ENCODE peak calls at places on chromosome 16, in four cellular contexts. Z is T-helper 9 cell; V is activated CD4-positive, alpha-beta T cell treated with anti-CD3 and anti-CD28 coated beads for 48 hours; G is transverse colon. W is an unnamed sample.

GRCh38 chr16:24036614-24037013 is 200.8 kb downstream of the PRKCB start:
- DNase-seq in Z (peak; percentile 13), V (peak; percentile 36), G (peak; percentile 49), W (peak; percentile 49)

GRCh38 chr16:10992112-10992511 is 47.7 kb downstream of the CLEC16A start:
- DNase-seq in Z (no peak), G (no peak), V (no peak), W (no peak)

GRCh38 chr16:47976609-47977180 is 179.1 kb downstream of the ABCC12 start:
- DNase-seq in V (no peak), Z (no peak), G (no peak), W (no peak)

GRCh38 chr16:56202036-56202435 is 10.7 kb downstream of the GNAO1 start:
- DNase-seq in V (peak; percentile 43), G (no peak), Z (no peak), W (no peak)

GRCh38 chr16:84356591-84357116 is 11.7 kb upstream of the ATP2C2 start:
- DNase-seq in G (peak; percentile 42), V (no peak), Z (no peak), W (no peak)

GRCh38 chr16:84259691-84260090 is 19.9 kb upstream of the KCNG4 start:
- DNase-seq in G (no peak), Z (no peak), V (no peak), W (no peak)

GRCh38 chr16:79632289-79632688 is 31.8 kb upstream of the MAF start:
- DNase-seq in G (no peak), Z (no peak), V (peak; percentile 15), W (no peak)

GRCh38 chr16:23670137-23670776 is 8.4 kb upstream of the PLK1 start:
- DNase-seq in Z (no peak), V (peak; percentile 71), G (no peak), W (no peak)

GRCh38 chr16:76268824-76269223 is 8.4 kb upstream of the CNTNAP4 start:
- DNase-seq in V (no peak), G (no peak), Z (no peak), W (no peak)

GRCh38 chr16:55257971-55258613 is 65.9 kb upstream of the IRX6 start:
- DNase-seq in Z (peak; percentile 14), V (peak; percentile 69), G (peak; percentile 71), W (no peak)

GRCh38 chr16:68155425-68155824 is 70.3 kb downstream of the NFATC3 start:
- DNase-seq in G (no peak), V (no peak), Z (no peak), W (no peak)

GRCh38 chr16:25838724-25839186 is 147.0 kb downstream of the HS3ST4 start:
- DNase-seq in Z (no peak), G (peak; percentile 7), V (peak; percentile 12), W (peak; percentile 42)

GRCh38 chr16:60107467-60107866 is 1373.4 kb upstream of the GOT2 start:
- DNase-seq in Z (no peak), G (no peak), V (no peak), W (no peak)

GRCh38 chr16:70684146-70685060 is 1.4 kb downstream of the MTSS2 start:
- DNase-seq in Z (no peak), V (no peak), G (no peak), W (no peak)

GRCh38 chr16:88519938-88520653 is 50.1 kb upstream of the ZC3H18 start:
- DNase-seq in Z (no peak), G (no peak), V (no peak), W (no peak)

GRCh38 chr16:13906426-13907089 is 13.4 kb upstream of the ERCC4 start:
- DNase-seq in G (no peak), Z (no peak), V (no peak), W (no peak)

GRCh38 chr16:71214771-71215381 is 15.6 kb downstream of the HYDIN start:
- DNase-seq in V (no peak), Z (no peak), G (no peak), W (no peak)

GRCh38 chr16:56684256-56684925 is 2.1 kb downstream of the MT1X start:
- DNase-seq in V (no peak), Z (no peak), G (no peak), W (no peak)

GRCh38 chr16:11762431-11762830 is 19.8 kb upstream of the TXNDC11 start:
- DNase-seq in Z (no peak), G (no peak), V (no peak), W (no peak)

GRCh38 chr16:75192606-75193264 is 14.2 kb downstream of the CTRB2 start:
- DNase-seq in V (no peak), G (no peak), Z (no peak), W (no peak)

GRCh38 chr16:10240854-10241613 is 58.8 kb upstream of the GRIN2A start:
- DNase-seq in V (no peak), G (no peak), Z (no peak), W (no peak)